ENCODE peak calls at places on chromosome 17, in five cellular contexts. L, X, M, A and T are unnamed samples.

GRCh38 chr17:76063880-76064546 is 8.3 kb downstream of the SRP68 start:
- DNase-seq in X (no peak), M (no peak), A (no peak), L (no peak), T (no peak)

GRCh38 chr17:28057731-28058246 is 15.3 kb downstream of the NLK start:
- DNase-seq in A (no peak), M (no peak), X (no peak), L (no peak), T (no peak)

GRCh38 chr17:77279448-77280303 is 138.9 kb downstream of the SEC14L1 start:
- DNase-seq in X (peak), A (peak), L (no peak), M (no peak), T (no peak)

GRCh38 chr17:45732926-45733505 is 51.1 kb upstream of the CRHR1 start:
- DNase-seq in M (no peak), X (no peak), L (peak), A (no peak), T (no peak)

GRCh38 chr17:73343168-73343634 is 31.4 kb upstream of the CDC42EP4 start:
- DNase-seq in M (no peak), X (peak), L (peak), A (peak), T (no peak)

GRCh38 chr17:47713980-47714689 is 18.9 kb upstream of the TBX21 start:
- DNase-seq in L (no peak), X (no peak), M (no peak), A (no peak), T (no peak)

GRCh38 chr17:5122586-5123342 is 6.9 kb downstream of the USP6 start:
- DNase-seq in A (peak), X (peak), M (no peak), L (peak), T (peak)

GRCh38 chr17:57954421-57955182 is 610 bp downstream of the CUEDC1 start:
- DNase-seq in M (peak), A (peak), X (no peak), L (peak), T (no peak)

GRCh38 chr17:55680983-55681382 is 41.7 kb downstream of the TMEM100 start:
- DNase-seq in M (no peak), X (no peak), A (no peak), L (no peak), T (no peak)

GRCh38 chr17:62601438-62601837 is 26.0 kb upstream of the MRC2 start:
- DNase-seq in M (no peak), X (no peak), L (no peak), A (no peak), T (no peak)

GRCh38 chr17:7478276-7479138 is 924 bp downstream of the ZBTB4 start:
- DNase-seq in X (no peak), L (peak), A (peak), M (no peak), T (no peak)

GRCh38 chr17:42877037-42877436 is 23.6 kb upstream of the G6PC1 start:
- DNase-seq in L (no peak), M (no peak), A (no peak), X (no peak), T (no peak)

GRCh38 chr17:50175035-50175788 is 9.4 kb downstream of the SGCA start:
- DNase-seq in A (no peak), L (no peak), M (no peak), X (no peak), T (no peak)

GRCh38 chr17:38705803-38706624 is 941 bp downstream of the MLLT6 start:
- DNase-seq in L (peak), X (peak), M (no peak), A (peak), T (no peak)

GRCh38 chr17:82871776-82872561 is 32.1 kb upstream of the ZNF750 start:
- DNase-seq in X (no peak), M (no peak), A (no peak), L (no peak), T (no peak)

GRCh38 chr17:82872591-82873520 is 33.0 kb upstream of the ZNF750 start:
- DNase-seq in A (no peak), M (no peak), X (no peak), L (peak), T (no peak)

GRCh38 chr17:82870091-82870491 is 30.3 kb upstream of the ZNF750 start:
- DNase-seq in M (no peak), A (no peak), L (no peak), X (no peak), T (no peak)

GRCh38 chr17:82870541-82870940 is 30.7 kb upstream of the ZNF750 start:
- DNase-seq in X (no peak), A (no peak), M (no peak), L (no peak), T (no peak)

GRCh38 chr17:82871056-82871775 is 31.4 kb upstream of the ZNF750 start:
- DNase-seq in L (no peak), M (no peak), A (no peak), X (no peak), T (no peak)
- TF ChIP-seq POLR2AphosphoS5 in L (no peak), M (peak), A (no peak), X (no peak), T (peak)

DNA sequence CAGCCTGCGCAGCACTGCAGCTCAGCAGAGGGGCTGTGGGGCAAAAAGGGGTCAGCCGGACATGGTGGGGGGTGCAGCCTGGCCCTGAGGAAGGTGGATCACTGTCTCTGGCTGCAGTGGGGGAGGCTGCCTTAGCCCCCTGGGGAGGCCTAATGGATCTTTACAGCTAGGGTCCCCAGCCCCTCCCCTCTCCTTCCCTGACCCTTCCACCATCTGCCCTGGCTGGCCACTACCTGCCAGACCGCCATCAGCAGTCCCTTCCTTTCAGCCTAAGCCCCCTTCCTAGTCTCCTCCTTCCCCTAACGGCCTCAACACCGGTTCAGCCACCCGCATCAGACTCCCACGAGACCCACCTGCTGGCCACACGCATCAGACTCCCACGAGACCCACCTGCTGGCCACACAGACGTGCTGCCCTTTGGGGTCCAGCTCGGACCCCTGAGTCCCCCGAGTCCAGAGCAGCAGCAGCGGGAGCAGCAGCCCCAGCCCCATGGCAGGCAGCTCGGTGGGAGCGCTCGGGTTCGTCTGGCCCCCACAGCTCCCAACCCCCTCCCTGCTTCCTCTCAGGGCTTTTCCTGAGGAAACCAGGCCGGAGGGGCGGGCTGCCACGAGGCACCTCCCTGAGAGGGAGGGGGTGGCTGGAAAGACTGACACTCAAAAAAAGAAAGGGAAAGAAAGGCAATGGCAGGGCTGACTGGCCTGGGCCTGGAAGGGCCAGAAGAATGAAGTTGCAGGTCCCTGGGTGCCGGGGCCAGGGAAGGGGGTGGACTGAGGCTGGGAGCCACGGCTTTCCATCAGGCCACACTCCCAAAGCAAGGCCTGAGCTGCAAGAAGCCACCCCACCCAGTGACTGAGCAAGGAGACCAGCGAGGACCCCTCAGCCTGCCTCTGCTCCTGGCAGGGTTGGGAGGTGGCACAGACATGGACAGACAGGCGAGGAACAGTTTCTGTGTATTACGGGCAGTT is at the start of gene SCARF1:
- DNase-seq in M (no peak), X (no peak), A (no peak), L (peak), T (no peak)
- TF ChIP-seq POLR2AphosphoS5 in M (peak), X (no peak), A (no peak), L (peak), T (peak)

DNA sequence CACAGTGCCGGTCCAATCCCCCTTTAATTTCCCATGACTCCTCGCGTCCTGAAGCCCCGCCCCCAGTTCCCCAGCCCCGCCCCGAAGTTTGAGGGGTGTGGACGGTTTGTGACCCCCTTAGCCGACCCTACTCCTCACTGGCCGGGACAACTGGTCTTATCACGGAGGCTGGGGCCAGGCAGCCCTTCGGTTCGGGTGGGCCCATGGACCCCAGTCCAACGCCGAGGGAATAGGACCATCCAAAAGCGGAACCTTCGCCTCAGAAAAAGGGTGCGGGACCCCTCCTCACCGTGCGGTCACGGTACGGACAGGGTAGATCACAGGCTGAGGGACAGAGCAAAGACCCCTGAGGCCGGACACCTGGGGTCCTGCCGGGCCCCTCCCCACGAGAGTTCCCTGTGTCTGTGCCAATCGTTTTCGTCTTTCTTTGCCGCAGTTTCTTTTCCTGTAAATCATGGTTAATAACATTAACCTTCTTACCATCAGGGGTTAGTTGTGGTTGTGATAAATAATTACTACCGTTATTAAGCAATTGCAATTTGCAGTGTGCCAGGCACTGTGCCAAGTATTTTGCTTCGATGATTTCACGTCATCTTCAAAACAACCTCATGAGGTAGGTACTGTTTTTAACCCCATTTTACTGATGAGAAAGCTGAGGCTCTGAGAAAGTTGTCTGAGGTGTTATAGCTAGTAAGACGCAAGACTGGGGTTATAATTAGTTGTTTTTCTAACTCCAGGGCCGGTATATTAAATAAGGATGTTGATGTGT is 543 bp downstream of the TMUB2 start:
- DNase-seq in A (peak), L (no peak), M (peak), X (no peak), T (no peak)
- TF ChIP-seq POLR2AphosphoS5 in A (peak), L (no peak), M (no peak), X (no peak), T (no peak)

GRCh38 chr17:80289631-80290030 is 29.0 kb downstream of the RNF213 start:
- DNase-seq in X (no peak), M (no peak), A (no peak), L (no peak), T (no peak)

GRCh38 chr17:80291691-80292487 is 31.2 kb downstream of the RNF213 start:
- DNase-seq in L (no peak), M (no peak), A (no peak), X (no peak), T (no peak)

GRCh38 chr17:80291260-80291659 is 30.6 kb downstream of the RNF213 start:
- DNase-seq in A (no peak), M (no peak), X (no peak), L (no peak), T (no peak)

GRCh38 chr17:80287806-80288579 is 27.3 kb downstream of the RNF213 start:
- DNase-seq in L (no peak), A (no peak), X (no peak), M (no peak), T (no peak)

DNA sequence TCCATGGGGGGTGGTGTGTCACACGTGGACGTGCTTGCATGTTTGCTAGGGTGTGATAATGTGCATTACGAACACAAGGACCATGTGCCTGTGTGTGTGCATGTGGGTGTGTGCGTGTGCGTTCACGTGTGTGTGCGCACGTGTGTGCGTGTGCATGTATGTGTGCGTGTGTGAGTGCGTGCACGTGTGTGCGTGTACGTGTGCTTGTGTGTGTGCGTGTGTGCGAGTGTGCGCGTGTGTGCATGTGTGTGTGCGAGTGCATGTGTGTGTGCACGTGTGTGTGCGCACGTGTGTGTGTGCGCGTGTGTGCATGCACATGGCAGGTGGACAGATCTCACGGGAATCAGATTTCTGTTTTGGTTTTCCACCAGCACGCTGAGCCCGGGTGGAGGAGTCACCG is 29.5 kb downstream of the RNF213 start:
- DNase-seq in A (no peak), X (no peak), L (no peak), M (no peak), T (no peak)
- TF ChIP-seq POLR2AphosphoS5 in A (no peak), X (no peak), L (no peak), M (no peak), T (no peak)

GRCh38 chr17:32485261-32485955 is 1.4 kb upstream of the CDK5R1 start:
- DNase-seq in L (no peak), A (no peak), X (no peak), M (no peak), T (no peak)
- TF ChIP-seq POLR2AphosphoS5 in L (no peak), A (no peak), X (no peak), M (no peak), T (no peak)